ENCODE peak calls at places on chromosomes 11 and 22, in eight cellular contexts. One of them, this sample, is unnamed.

GRCh38 chr22:50581950-50582561 is 593 bp downstream of the CHKB start:
- DNase-seq in effector CD4-positive, alpha-beta T cell: no peak
- DNase-seq in pancreas: no peak
- DNase-seq in lower leg skin: no peak
- DNase-seq in left cardiac atrium: no peak
- DNase-seq in glutamatergic neuron: no peak
- DNase-seq in NCI-H446: no peak
- DNase-seq in colonic mucosa: no peak
- DNase-seq in this sample: no peak

GRCh38 chr22:48667289-48667688 is 1160.4 kb downstream of the BRD1 start:
- DNase-seq in glutamatergic neuron: no peak
- DNase-seq in effector CD4-positive, alpha-beta T cell: no peak
- DNase-seq in colonic mucosa: no peak
- DNase-seq in left cardiac atrium: no peak
- DNase-seq in NCI-H446: no peak
- DNase-seq in lower leg skin: no peak
- DNase-seq in pancreas: no peak
- DNase-seq in this sample: no peak

GRCh38 chr11:44338721-44339529 is 29.0 kb upstream of the ALX4 start:
- DNase-seq in lower leg skin: no peak
- DNase-seq in glutamatergic neuron: no peak
- DNase-seq in colonic mucosa: no peak
- DNase-seq in NCI-H446: no peak
- DNase-seq in left cardiac atrium: no peak
- DNase-seq in pancreas: no peak
- DNase-seq in effector CD4-positive, alpha-beta T cell: no peak
- DNase-seq in this sample: no peak

GRCh38 chr11:130260080-130260627 is 54.6 kb downstream of the ZBTB44 start:
- DNase-seq in glutamatergic neuron: no peak
- DNase-seq in lower leg skin: no peak
- DNase-seq in colonic mucosa: no peak
- DNase-seq in effector CD4-positive, alpha-beta T cell: no peak
- DNase-seq in NCI-H446: no peak
- DNase-seq in pancreas: no peak
- DNase-seq in left cardiac atrium: no peak
- DNase-seq in this sample: no peak

GRCh38 chr11:65334696-65335295 is 1.1 kb downstream of the DPF2 start:
- DNase-seq in NCI-H446: no peak
- DNase-seq in left cardiac atrium: no peak
- DNase-seq in glutamatergic neuron: no peak
- DNase-seq in lower leg skin: no peak
- DNase-seq in colonic mucosa: no peak
- DNase-seq in pancreas: no peak
- DNase-seq in effector CD4-positive, alpha-beta T cell: no peak
- DNase-seq in this sample: no peak

GRCh38 chr22:27669798-27670599 is 131.6 kb downstream of the MN1 start:
- DNase-seq in pancreas: peak; percentile 35
- DNase-seq in lower leg skin: no peak
- DNase-seq in colonic mucosa: no peak
- DNase-seq in NCI-H446: no peak
- DNase-seq in left cardiac atrium: no peak
- DNase-seq in effector CD4-positive, alpha-beta T cell: no peak
- DNase-seq in glutamatergic neuron: no peak
- DNase-seq in this sample: no peak

GRCh38 chr11:14015711-14016110 is 53.2 kb downstream of the SPON1 start:
- DNase-seq in glutamatergic neuron: no peak
- DNase-seq in NCI-H446: no peak
- DNase-seq in lower leg skin: no peak
- DNase-seq in colonic mucosa: no peak
- DNase-seq in pancreas: peak; percentile 29
- DNase-seq in left cardiac atrium: no peak
- DNase-seq in effector CD4-positive, alpha-beta T cell: no peak
- DNase-seq in this sample: no peak

GRCh38 chr11:396511-396947 is 2.5 kb downstream of the PKP3 start:
- DNase-seq in NCI-H446: no peak
- DNase-seq in left cardiac atrium: no peak
- DNase-seq in lower leg skin: no peak
- DNase-seq in effector CD4-positive, alpha-beta T cell: no peak
- DNase-seq in colonic mucosa: peak; percentile 23
- DNase-seq in glutamatergic neuron: no peak
- DNase-seq in pancreas: no peak
- DNase-seq in this sample: no peak

GRCh38 chr11:65095974-65096806 is at the start of gene VPS51:
- DNase-seq in colonic mucosa: peak; percentile 92
- DNase-seq in NCI-H446: peak; percentile 86
- DNase-seq in lower leg skin: peak; percentile 86
- DNase-seq in left cardiac atrium: peak; percentile 91
- DNase-seq in pancreas: peak; percentile 92
- DNase-seq in glutamatergic neuron: peak; percentile 90
- DNase-seq in effector CD4-positive, alpha-beta T cell: peak; percentile 80
- DNase-seq in this sample: peak; percentile 84

GRCh38 chr11:113091578-113091844 is 130.3 kb downstream of the NCAM1 start:
- DNase-seq in lower leg skin: no peak
- DNase-seq in effector CD4-positive, alpha-beta T cell: no peak
- DNase-seq in left cardiac atrium: no peak
- DNase-seq in glutamatergic neuron: no peak
- DNase-seq in colonic mucosa: no peak
- DNase-seq in pancreas: no peak
- DNase-seq in NCI-H446: no peak
- DNase-seq in this sample: no peak

GRCh38 chr11:66996609-66997273 is 21.6 kb downstream of the C11orf86 start:
- DNase-seq in lower leg skin: no peak
- DNase-seq in effector CD4-positive, alpha-beta T cell: no peak
- DNase-seq in pancreas: no peak
- DNase-seq in NCI-H446: no peak
- DNase-seq in left cardiac atrium: peak; percentile 72
- DNase-seq in glutamatergic neuron: peak; percentile 49
- DNase-seq in colonic mucosa: no peak
- DNase-seq in this sample: no peak

GRCh38 chr22:36580846-36581245 is 51.9 kb upstream of the EIF3D start:
- DNase-seq in glutamatergic neuron: no peak
- DNase-seq in effector CD4-positive, alpha-beta T cell: no peak
- DNase-seq in pancreas: no peak
- DNase-seq in NCI-H446: no peak
- DNase-seq in lower leg skin: no peak
- DNase-seq in left cardiac atrium: no peak
- DNase-seq in colonic mucosa: no peak
- DNase-seq in this sample: no peak

GRCh38 chr22:49655168-49655812 is 172.4 kb downstream of the BRD1 start:
- DNase-seq in pancreas: no peak
- DNase-seq in lower leg skin: no peak
- DNase-seq in effector CD4-positive, alpha-beta T cell: no peak
- DNase-seq in colonic mucosa: no peak
- DNase-seq in left cardiac atrium: no peak
- DNase-seq in NCI-H446: no peak
- DNase-seq in glutamatergic neuron: no peak
- DNase-seq in this sample: no peak

GRCh38 chr11:121416909-121417567 is 35.1 kb upstream of the SORL1 start:
- DNase-seq in NCI-H446: peak; percentile 78
- DNase-seq in lower leg skin: peak; percentile 90
- DNase-seq in glutamatergic neuron: no peak
- DNase-seq in pancreas: peak; percentile 74
- DNase-seq in colonic mucosa: peak; percentile 92
- DNase-seq in left cardiac atrium: peak; percentile 91
- DNase-seq in effector CD4-positive, alpha-beta T cell: peak; percentile 17
- DNase-seq in this sample: peak; percentile 77

GRCh38 chr11:2678396-2678795 is 21.4 kb downstream of the KCNQ1OT1 start:
- DNase-seq in lower leg skin: no peak
- DNase-seq in colonic mucosa: no peak
- DNase-seq in NCI-H446: no peak
- DNase-seq in glutamatergic neuron: no peak
- DNase-seq in effector CD4-positive, alpha-beta T cell: no peak
- DNase-seq in pancreas: no peak
- DNase-seq in left cardiac atrium: no peak
- DNase-seq in this sample: no peak

GRCh38 chr11:116862951-116863350 is 25.5 kb upstream of the APOA1 start:
- DNase-seq in left cardiac atrium: no peak
- DNase-seq in lower leg skin: no peak
- DNase-seq in effector CD4-positive, alpha-beta T cell: no peak
- DNase-seq in pancreas: no peak
- DNase-seq in colonic mucosa: no peak
- DNase-seq in NCI-H446: no peak
- DNase-seq in glutamatergic neuron: no peak
- DNase-seq in this sample: no peak

GRCh38 chr11:17528181-17528691 is 16.0 kb downstream of the USH1C start:
- DNase-seq in NCI-H446: no peak
- DNase-seq in lower leg skin: no peak
- DNase-seq in effector CD4-positive, alpha-beta T cell: peak; percentile 16
- DNase-seq in left cardiac atrium: peak; percentile 51
- DNase-seq in glutamatergic neuron: peak; percentile 87
- DNase-seq in pancreas: peak; percentile 59
- DNase-seq in colonic mucosa: peak; percentile 48
- DNase-seq in this sample: no peak